ENCODE peak calls at places on chromosomes 16 and 17, in seven cellular contexts. H is stomach, Q is epithelial cell of esophagus, R is heart right ventricle, X is OCI-LY7, M is HL-60, D is Peyer's patch. Z is an unnamed sample.

GRCh38 chr17:81865733-81866439 is 5.3 kb downstream of the ARHGDIA start:
- DNase-seq in H (peak), Q (peak), R (no peak), X (no peak), M (no peak), D (peak), Z (no peak)

GRCh38 chr16:20768121-20768520 is 4.3 kb downstream of the ACSM3 start:
- DNase-seq in H (no peak), Q (peak), R (no peak), X (no peak), M (no peak), D (no peak), Z (no peak)

GRCh38 chr17:62045517-62045916 is 19.6 kb downstream of the MED13 start:
- DNase-seq in H (no peak), Q (no peak), R (no peak), X (no peak), M (no peak), D (no peak), Z (no peak)

GRCh38 chr17:76524598-76525512 is 12.7 kb downstream of the CYGB start:
- DNase-seq in H (peak), Q (peak), R (peak), X (no peak), M (no peak), D (no peak), Z (no peak)

GRCh38 chr16:19655242-19655777 is 62.7 kb downstream of the KNOP1 start:
- DNase-seq in H (no peak), Q (no peak), R (no peak), X (no peak), M (no peak), D (no peak), Z (no peak)

GRCh38 chr16:63568184-63568583 is 1531.9 kb upstream of the CDH8 start:
- DNase-seq in H (no peak), Q (no peak), R (no peak), X (no peak), M (no peak), D (no peak), Z (no peak)

GRCh38 chr16:57486858-57487834 is 853 bp upstream of the DOK4 start:
- DNase-seq in H (no peak), Q (no peak), R (no peak), X (no peak), M (no peak), D (no peak), Z (no peak)

GRCh38 chr17:41264599-41264998 is 579 bp upstream of the KRTAP9-6 start:
- DNase-seq in H (no peak), Q (no peak), R (no peak), X (no peak), M (no peak), D (no peak), Z (no peak)

GRCh38 chr16:48117217-48118105 is 38.3 kb downstream of the ABCC12 start:
- DNase-seq in H (no peak), Q (peak), R (peak), X (peak), M (peak), D (no peak), Z (no peak)

GRCh38 chr16:85532147-85532546 is 81.0 kb upstream of the GSE1 start:
- DNase-seq in H (no peak), Q (no peak), R (no peak), X (no peak), M (no peak), D (no peak), Z (no peak)

GRCh38 chr16:27199747-27200146 is 3.6 kb upstream of the KDM8 start:
- DNase-seq in H (no peak), Q (no peak), R (no peak), X (peak), M (peak), D (no peak), Z (peak)

GRCh38 chr17:62165378-62165722 is 100.3 kb upstream of the MED13 start:
- DNase-seq in H (no peak), Q (peak), R (no peak), X (no peak), M (no peak), D (no peak), Z (no peak)

GRCh38 chr16:13021996-13022395 is 120.6 kb downstream of the SHISA9 start:
- DNase-seq in H (no peak), Q (peak), R (no peak), X (no peak), M (no peak), D (no peak), Z (no peak)

GRCh38 chr17:4520881-4521600 is 22.4 kb downstream of the SPNS2 start:
- DNase-seq in H (peak), Q (peak), R (no peak), X (no peak), M (no peak), D (no peak), Z (no peak)

GRCh38 chr17:80663783-80664206 is 119.2 kb downstream of the RPTOR start:
- DNase-seq in H (no peak), Q (no peak), R (no peak), X (no peak), M (no peak), D (no peak), Z (no peak)

GRCh38 chr16:71811261-71811803 is 2.7 kb upstream of the AP1G1 start:
- DNase-seq in H (no peak), Q (no peak), R (no peak), X (no peak), M (no peak), D (no peak), Z (no peak)

GRCh38 chr17:37791434-37791833 is 46.6 kb upstream of the HNF1B start:
- DNase-seq in H (peak), Q (peak), R (no peak), X (peak), M (peak), D (no peak), Z (peak)

GRCh38 chr16:11737678-11738077 is 5.0 kb downstream of the TXNDC11 start:
- DNase-seq in H (no peak), Q (no peak), R (no peak), X (no peak), M (no peak), D (no peak), Z (no peak)

GRCh38 chr17:28645576-28645939 is 600 bp upstream of the BLTP2 start:
- DNase-seq in H (no peak), Q (no peak), R (no peak), X (no peak), M (peak), D (no peak), Z (no peak)

GRCh38 chr17:7192271-7192937 is 13.2 kb upstream of the ASGR1 start:
- DNase-seq in H (no peak), Q (no peak), R (no peak), X (no peak), M (no peak), D (no peak), Z (no peak)

GRCh38 chr16:66364117-66364958 is 2.2 kb upstream of the CDH5 start:
- DNase-seq in H (no peak), Q (peak), R (peak), X (no peak), M (no peak), D (no peak), Z (no peak)

GRCh38 chr17:6139447-6139832 is 69.3 kb downstream of the WSCD1 start:
- DNase-seq in H (no peak), Q (no peak), R (no peak), X (no peak), M (no peak), D (no peak), Z (no peak)

GRCh38 chr17:17107281-17107680 is 65.0 kb downstream of the MPRIP start:
- DNase-seq in H (no peak), Q (no peak), R (no peak), X (no peak), M (no peak), D (peak), Z (no peak)

GRCh38 chr17:33021731-33022408 is 30.2 kb downstream of the SPACA3 start:
- DNase-seq in H (no peak), Q (no peak), R (no peak), X (no peak), M (no peak), D (no peak), Z (no peak)
- TF ChIP-seq CTCF in H (no peak), Q (peak), R (no peak), X (no peak), M (no peak), D (no peak), Z (no peak)

DNA sequence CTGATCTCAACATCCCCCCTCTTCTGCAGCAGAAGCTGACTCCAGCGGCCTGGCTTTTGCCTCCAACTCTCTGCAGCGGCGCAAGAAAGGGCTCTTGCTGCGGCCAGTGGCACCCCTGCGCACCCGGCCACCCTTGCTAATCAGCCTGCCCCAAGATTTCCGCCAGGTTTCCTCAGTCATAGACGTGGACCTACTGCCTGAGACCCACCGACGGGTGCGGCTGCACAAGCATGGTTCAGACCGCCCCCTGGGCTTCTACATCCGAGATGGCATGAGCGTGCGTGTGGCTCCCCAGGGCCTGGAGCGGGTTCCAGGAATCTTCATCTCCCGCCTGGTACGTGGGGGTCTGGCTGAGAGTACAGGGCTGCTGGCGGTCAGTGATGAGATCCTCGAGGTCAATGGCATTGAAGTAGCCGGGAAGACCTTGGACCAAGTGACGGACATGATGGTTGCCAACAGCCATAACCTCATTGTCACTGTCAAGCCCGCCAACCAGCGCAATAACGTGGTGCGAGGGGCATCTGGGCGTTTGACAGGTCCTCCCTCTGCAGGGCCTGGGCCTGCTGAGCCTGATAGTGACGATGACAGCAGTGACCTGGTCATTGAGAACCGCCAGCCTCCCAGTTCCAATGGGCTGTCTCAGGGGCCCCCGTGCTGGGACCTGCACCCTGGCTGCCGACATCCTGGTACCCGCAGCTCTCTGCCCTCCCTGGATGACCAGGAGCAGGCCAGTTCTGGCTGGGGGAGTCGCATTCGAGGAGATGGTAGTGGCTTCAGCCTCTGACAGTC is 1.3 kb downstream of the PARD6A start:
- DNase-seq in H (no peak), Q (no peak), R (peak), X (no peak), M (no peak), D (no peak), Z (no peak)
- H3K4me3 ChIP-seq in H (no peak), Q (no peak), R (no peak), X (no peak), M (no peak), D (no peak), Z (no peak)

GRCh38 chr16:73219176-73219575 is 171.2 kb upstream of the ZFHX3 start:
- DNase-seq in H (no peak), Q (no peak), R (no peak), X (no peak), M (no peak), D (no peak), Z (no peak)
- TF ChIP-seq CTCF in H (no peak), Q (no peak), R (no peak), X (no peak), M (no peak), D (no peak), Z (no peak)

GRCh38 chr17:27348196-27348595 is 54.3 kb downstream of the WSB1 start:
- DNase-seq in H (no peak), Q (no peak), R (no peak), X (no peak), M (no peak), D (no peak), Z (no peak)

GRCh38 chr17:27343972-27344607 is 50.2 kb downstream of the WSB1 start:
- DNase-seq in H (no peak), Q (no peak), R (no peak), X (no peak), M (peak), D (no peak), Z (no peak)

GRCh38 chr17:27343294-27343693 is 49.4 kb downstream of the WSB1 start:
- DNase-seq in H (no peak), Q (no peak), R (no peak), X (no peak), M (no peak), D (no peak), Z (no peak)

GRCh38 chr17:27346228-27346899 is 52.5 kb downstream of the WSB1 start:
- DNase-seq in H (no peak), Q (no peak), R (no peak), X (no peak), M (no peak), D (no peak), Z (no peak)

GRCh38 chr17:27345141-27345904 is 51.4 kb downstream of the WSB1 start:
- DNase-seq in H (no peak), Q (peak), R (no peak), X (no peak), M (no peak), D (no peak), Z (no peak)
- H3K4me3 ChIP-seq in H (no peak), Q (no peak), R (no peak), X (no peak), M (no peak), D (no peak), Z (no peak)

DNA sequence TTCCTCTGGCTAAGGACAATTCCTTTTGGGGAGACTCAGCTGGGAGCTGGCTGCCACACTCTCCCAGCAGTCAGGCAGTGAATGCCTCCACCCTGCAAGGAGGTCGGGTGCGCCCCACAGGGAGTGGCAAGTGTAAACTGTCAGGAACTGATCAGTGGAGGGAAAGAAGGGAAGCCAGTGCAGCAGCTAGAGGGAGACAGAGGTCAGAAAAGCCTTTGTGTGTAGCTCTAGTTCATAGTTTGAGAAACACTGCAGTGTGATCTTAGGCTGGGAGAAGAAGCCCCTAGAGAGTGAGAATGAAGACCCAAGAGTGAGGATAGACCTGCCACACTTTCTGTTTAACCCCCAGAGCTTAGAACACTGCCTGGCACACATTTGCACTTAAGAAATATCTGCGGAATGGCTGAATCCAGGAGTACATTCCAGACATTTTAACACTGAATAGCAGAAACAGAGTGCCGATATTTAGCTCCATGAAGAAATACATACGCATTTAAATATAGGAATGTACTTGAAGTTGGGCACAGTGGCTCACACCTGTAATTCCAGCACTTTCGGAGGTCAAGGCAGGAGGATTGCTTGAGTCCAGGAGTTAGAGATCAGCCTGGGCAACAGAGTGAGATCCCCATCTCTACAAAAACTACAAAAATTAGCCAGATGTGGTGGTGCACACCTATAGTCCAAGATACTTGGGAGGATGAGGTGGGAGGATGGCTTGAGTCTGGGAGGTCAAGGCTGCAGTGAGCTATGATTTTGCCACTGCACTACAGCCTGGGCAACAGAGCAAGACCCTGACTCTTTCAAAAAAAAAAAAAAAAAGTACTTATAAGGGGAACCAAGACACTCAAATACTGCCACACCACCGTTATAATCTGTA is 11.1 kb upstream of the SLC5A11 start:
- DNase-seq in H (peak), Q (peak), R (no peak), X (peak), M (peak), D (peak), Z (no peak)
- TF ChIP-seq CTCF in H (peak), Q (peak), R (peak), X (peak), M (peak), D (peak), Z (peak)

GRCh38 chr17:50326831-50327364 is 19.0 kb upstream of the XYLT2 start:
- DNase-seq in H (no peak), Q (no peak), R (no peak), X (no peak), M (no peak), D (no peak), Z (no peak)
- H3K4me3 ChIP-seq in H (no peak), Q (no peak), R (no peak), X (no peak), M (no peak), D (no peak), Z (no peak)

GRCh38 chr16:82801361-82801760 is 174.6 kb downstream of the CDH13 start:
- DNase-seq in H (no peak), Q (peak), R (no peak), X (no peak), M (no peak), D (no peak), Z (no peak)
- TF ChIP-seq CTCF in H (no peak), Q (no peak), R (no peak), X (no peak), M (no peak), D (no peak), Z (no peak)

GRCh38 chr17:50272711-50273653 is 1.3 kb upstream of the TMEM92 start:
- DNase-seq in H (peak), Q (no peak), R (peak), X (peak), M (no peak), D (peak), Z (no peak)

GRCh38 chr17:50273654-50274040 is 619 bp upstream of the TMEM92 start:
- DNase-seq in H (no peak), Q (no peak), R (no peak), X (no peak), M (no peak), D (peak), Z (no peak)

GRCh38 chr17:50271173-50271750 is 3.0 kb upstream of the TMEM92 start:
- DNase-seq in H (no peak), Q (no peak), R (no peak), X (no peak), M (no peak), D (no peak), Z (no peak)

GRCh38 chr17:50270430-50271172 is 3.7 kb upstream of the TMEM92 start:
- DNase-seq in H (peak), Q (no peak), R (peak), X (no peak), M (no peak), D (peak), Z (no peak)

GRCh38 chr17:50272246-50272645 is 2.0 kb upstream of the TMEM92 start:
- DNase-seq in H (no peak), Q (no peak), R (no peak), X (no peak), M (no peak), D (peak), Z (no peak)
- H3K4me3 ChIP-seq in H (peak), Q (no peak), R (no peak), X (no peak), M (no peak), D (no peak), Z (no peak)

GRCh38 chr16:75301804-75302203 is 50.4 kb upstream of the BCAR1 start:
- DNase-seq in H (no peak), Q (peak), R (no peak), X (no peak), M (no peak), D (no peak), Z (no peak)

GRCh38 chr16:75307506-75307905 is 56.1 kb upstream of the BCAR1 start:
- DNase-seq in H (no peak), Q (no peak), R (no peak), X (no peak), M (no peak), D (no peak), Z (no peak)

GRCh38 chr16:75306102-75306762 is 54.8 kb upstream of the BCAR1 start:
- DNase-seq in H (peak), Q (peak), R (no peak), X (no peak), M (no peak), D (peak), Z (no peak)

GRCh38 chr16:75305364-75306101 is 54.1 kb upstream of the BCAR1 start:
- DNase-seq in H (peak), Q (peak), R (peak), X (no peak), M (no peak), D (peak), Z (peak)

DNA sequence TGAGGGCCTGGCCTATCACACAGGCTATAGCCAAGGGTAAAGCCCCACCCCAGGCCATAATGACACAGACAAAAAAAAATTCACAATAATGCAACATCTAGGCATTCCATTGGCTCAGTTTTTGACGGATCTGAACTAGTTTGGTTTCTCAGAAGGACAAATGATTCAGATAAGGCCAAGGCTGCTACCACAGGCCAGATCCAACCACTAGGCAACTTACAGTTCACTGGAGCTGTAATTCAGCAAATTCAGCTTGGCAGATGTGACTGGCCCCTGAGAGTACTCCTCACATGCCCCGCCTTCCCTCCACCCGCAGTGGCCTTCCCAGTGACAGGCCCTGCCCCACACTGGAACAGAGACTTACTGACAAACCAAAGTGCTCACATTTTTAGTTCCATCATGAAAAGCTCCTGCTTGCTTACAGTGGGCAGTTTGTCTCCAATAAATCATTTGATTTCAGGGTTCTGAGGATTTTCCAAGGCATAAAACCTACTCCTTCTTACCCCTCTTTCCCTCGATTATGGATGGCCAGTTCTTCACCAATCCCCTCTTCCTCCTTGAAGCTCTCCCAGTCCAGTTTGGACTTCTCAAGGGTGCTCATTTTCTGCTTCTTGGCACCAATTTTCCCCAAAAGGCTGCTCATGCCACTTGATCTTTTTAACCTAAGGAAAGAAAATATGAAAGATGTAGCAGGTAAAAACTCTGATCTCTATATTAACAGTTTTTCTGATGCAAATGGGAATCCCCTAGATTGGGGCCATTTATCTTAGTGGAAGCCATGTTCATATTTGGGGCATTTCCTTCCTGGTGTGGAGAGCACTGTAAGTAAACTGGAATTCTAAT is 53.3 kb upstream of the BCAR1 start:
- DNase-seq in H (peak), Q (peak), R (peak), X (no peak), M (no peak), D (peak), Z (no peak)
- TF ChIP-seq CTCF in H (no peak), Q (no peak), R (no peak), X (no peak), M (no peak), D (no peak), Z (no peak)

GRCh38 chr16:31428277-31428597 is at the start of gene COX6A2:
- DNase-seq in H (no peak), Q (no peak), R (peak), X (no peak), M (no peak), D (no peak), Z (no peak)
- H3K4me3 ChIP-seq in H (peak), Q (no peak), R (peak), X (no peak), M (no peak), D (peak), Z (no peak)

Z was measured in GM12864.